ENCODE peak calls at places on chromosomes 4 and X, in five cellular contexts. P, W, J, A and L are unnamed samples.

GRCh38 chr4:124941267-124941666 is 228.7 kb upstream of the ANKRD50 start:
- DNase-seq in P (no peak), W (no peak), J (no peak), A (no peak), L (no peak)

GRCh38 chr4:101555341-101555880 is 208.1 kb upstream of the PPP3CA start:
- DNase-seq in P (no peak), W (no peak), J (no peak), A (no peak), L (no peak)

GRCh38 chr4:173171098-173171497 is 2.5 kb downstream of the GALNT7 start:
- DNase-seq in P (peak; percentile 37), W (no peak), J (no peak), A (peak; percentile 57), L (no peak)

GRCh38 chr4:121726642-121727268 is 30.0 kb upstream of the ANXA5 start:
- DNase-seq in P (peak; percentile 66), W (no peak), J (no peak), A (peak; percentile 29), L (no peak)

GRCh38 chrX:1248381-1249061 is 20.1 kb upstream of the CSF2RA start:
- DNase-seq in P (peak; percentile 48), W (no peak), J (peak; percentile 55), A (no peak), L (no peak)

GRCh38 chrX:49171752-49172279 is at the start of gene PLP2:
- DNase-seq in P (peak; percentile 74), W (peak; percentile 56), J (peak; percentile 77), A (no peak), L (no peak)

GRCh38 chrX:139815771-139816170 is 107.8 kb upstream of the MCF2 start:
- DNase-seq in P (no peak), W (no peak), J (no peak), A (no peak), L (no peak)

GRCh38 chrX:23901065-23901464 is 6.7 kb downstream of the APOO start:
- DNase-seq in P (peak; percentile 58), W (no peak), J (no peak), A (peak; percentile 68), L (no peak)

GRCh38 chr4:182188622-182189021 is 54.6 kb upstream of the TENM3 start:
- DNase-seq in P (no peak), W (no peak), J (no peak), A (no peak), L (no peak)

GRCh38 chr4:60403986-60404385 is 796.1 kb upstream of the ADGRL3 start:
- DNase-seq in P (no peak), W (no peak), J (no peak), A (no peak), L (no peak)

DNA sequence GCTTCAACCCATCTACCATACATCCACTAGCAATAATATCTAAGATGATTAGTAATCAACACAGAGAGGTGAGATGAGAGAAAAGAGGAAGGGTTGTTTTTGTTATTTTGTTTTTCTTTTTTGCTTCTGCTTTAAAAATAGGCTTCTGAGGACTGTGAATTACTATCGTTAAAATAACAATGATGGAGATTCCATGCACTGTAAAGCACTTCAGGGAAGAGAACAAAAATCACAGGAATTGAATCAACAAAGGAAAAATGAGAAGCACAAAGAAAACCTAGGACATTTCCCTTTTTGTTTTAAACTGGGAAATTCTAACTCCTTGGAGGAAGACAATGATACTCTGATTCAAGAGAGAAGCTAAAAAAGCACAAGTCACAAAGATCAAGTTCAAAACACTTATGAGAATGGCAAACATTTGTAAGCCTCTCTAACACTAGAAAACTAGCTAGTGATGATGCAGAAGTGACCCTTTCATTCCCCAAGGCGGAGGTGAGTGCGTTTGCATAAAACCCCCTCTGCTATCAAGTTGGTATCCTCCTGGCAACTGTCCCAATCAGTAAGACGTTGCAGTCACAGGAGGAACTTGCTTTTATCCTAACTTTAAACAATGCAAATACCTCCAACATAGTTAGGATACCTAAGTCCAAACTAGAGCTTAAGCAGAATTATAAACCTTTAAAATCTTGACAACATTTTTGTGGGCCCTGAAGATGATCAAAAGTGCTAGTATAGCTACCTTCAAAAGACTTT is 308.5 kb downstream of the CAMK2D start:
- DNase-seq in P (no peak), W (no peak), J (no peak), A (no peak), L (no peak)
- H3K4me1 ChIP-seq in P (no peaks in the 10 kb centered on the region), W (peaks cover 41% of the 10 kb centered on the region), J (peaks cover 2% of the 10 kb centered on the region), A (peaks cover 9% of the 10 kb centered on the region), L (no peaks in the 10 kb centered on the region)

GRCh38 chrX:107712231-107713204 is 63.1 kb downstream of the TSC22D3 start:
- DNase-seq in P (peak; percentile 55), W (no peak), J (no peak), A (no peak), L (no peak)
- H3K4me1 ChIP-seq in P (peaks cover 47% of the 10 kb centered on the region), W (peaks cover 27% of the 10 kb centered on the region), J (peaks cover 4% of the 10 kb centered on the region), A (peaks cover 40% of the 10 kb centered on the region), L (peaks cover 4% of the 10 kb centered on the region)

GRCh38 chr4:42487230-42487629 is 89.9 kb downstream of the SHISA3 start:
- DNase-seq in P (no peak), W (no peak), J (no peak), A (no peak), L (no peak)
- H3K4me1 ChIP-seq in P (peaks cover under 1% of the 10 kb centered on the region), W (no peaks in the 10 kb centered on the region), J (no peaks in the 10 kb centered on the region), A (no peaks in the 10 kb centered on the region), L (no peaks in the 10 kb centered on the region)

DNA sequence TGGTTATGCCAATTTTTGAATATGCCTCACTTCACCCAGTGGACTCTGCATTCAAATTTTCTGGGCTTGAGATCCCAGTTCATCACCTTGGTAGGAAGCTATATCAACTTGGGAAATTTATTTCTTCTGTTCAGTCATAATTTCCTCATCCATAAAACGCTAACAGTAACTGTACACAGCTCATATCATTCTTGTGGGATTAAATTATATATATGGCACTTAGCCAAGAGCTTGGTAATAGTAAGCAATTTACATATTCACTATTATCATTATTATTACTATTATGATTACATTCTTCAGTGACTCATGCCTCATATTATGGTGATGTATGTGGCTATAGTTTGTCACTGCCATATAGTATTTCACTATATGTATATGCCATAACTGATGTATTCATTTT is 177.6 kb downstream of the CPE start:
- DNase-seq in P (no peak), W (no peak), J (no peak), A (no peak), L (no peak)
- H3K4me1 ChIP-seq in P (no peaks in the 10 kb centered on the region), W (no peaks in the 10 kb centered on the region), J (no peaks in the 10 kb centered on the region), A (no peaks in the 10 kb centered on the region), L (no peaks in the 10 kb centered on the region)

GRCh38 chr4:161256716-161257115 is 907.1 kb downstream of the FSTL5 start:
- DNase-seq in P (peak; percentile 7), W (no peak), J (no peak), A (no peak), L (no peak)
- H3K4me1 ChIP-seq in P (no peaks in the 10 kb centered on the region), W (no peaks in the 10 kb centered on the region), J (no peaks in the 10 kb centered on the region), A (no peaks in the 10 kb centered on the region), L (no peaks in the 10 kb centered on the region)

GRCh38 chr4:41129128-41129754 is 85.1 kb downstream of the APBB2 start:
- DNase-seq in P (no peak), W (no peak), J (no peak), A (no peak), L (no peak)
- H3K4me1 ChIP-seq in P (peaks cover 52% of the 10 kb centered on the region), W (peaks cover 13% of the 10 kb centered on the region), J (peaks cover 15% of the 10 kb centered on the region), A (peaks cover 33% of the 10 kb centered on the region), L (peaks cover 7% of the 10 kb centered on the region)

DNA sequence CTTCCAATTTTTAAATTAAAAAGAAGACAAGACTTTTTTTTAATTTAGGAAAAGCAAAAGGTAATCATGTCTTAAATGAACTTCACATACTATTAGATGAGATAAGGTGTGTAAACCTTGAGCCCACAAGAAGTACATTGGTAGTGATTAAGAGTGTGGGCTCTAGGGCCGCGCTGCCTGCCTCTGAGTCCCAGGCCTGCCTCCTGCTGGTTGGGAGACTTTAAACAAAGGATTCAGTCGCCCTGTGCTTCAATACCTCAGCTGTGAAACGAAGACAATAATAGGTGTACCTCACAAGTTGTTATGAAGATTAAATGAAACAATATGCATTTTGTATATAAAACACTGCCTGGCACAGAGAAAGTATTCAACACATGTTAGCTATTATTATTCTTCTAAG is 95.9 kb upstream of the MYOZ2 start:
- DNase-seq in P (peak; percentile 40), W (no peak), J (no peak), A (no peak), L (no peak)
- H3K4me1 ChIP-seq in P (peaks cover 16% of the 10 kb centered on the region), W (peaks cover 75% of the 10 kb centered on the region), J (peaks cover 5% of the 10 kb centered on the region), A (peaks cover 64% of the 10 kb centered on the region), L (no peaks in the 10 kb centered on the region)